ENCODE peak calls at places on chromosomes 5 and 9, in seven cellular contexts. N, W, L, I, D, K and R are unnamed samples.

GRCh38 chr5:132767150-132767549 is 9.9 kb downstream of the SEPTIN8 start:
- DNase-seq in K (no peak), I (no peak), N (no peak), D (no peak), W (no peak), L (peak; percentile 15), R (no peak)

GRCh38 chr9:124621371-124622328 is 114.5 kb upstream of the NR5A1 start:
- DNase-seq in N (no peak), D (peak; percentile 37), I (no peak), W (no peak), K (no peak), L (no peak), R (no peak)

GRCh38 chr9:96139592-96140251 is 162.3 kb downstream of the HSD17B3 start:
- DNase-seq in W (peak; percentile 68), D (peak; percentile 95), K (no peak), N (peak; percentile 48), L (no peak), I (no peak), R (peak; percentile 67)

GRCh38 chr9:112200699-112201098 is 25.6 kb upstream of the SUSD1 start:
- DNase-seq in K (no peak), N (no peak), L (no peak), D (no peak), W (no peak), I (no peak), R (no peak)

GRCh38 chr5:160968480-160968879 is 116.5 kb upstream of the ATP10B start:
- DNase-seq in K (no peak), L (no peak), D (no peak), I (no peak), N (no peak), W (no peak), R (no peak)

GRCh38 chr5:178113841-178114324 is 551 bp downstream of the N4BP3 start:
- DNase-seq in W (no peak), L (no peak), I (no peak), N (no peak), K (no peak), D (no peak), R (no peak)

GRCh38 chr5:155098433-155098832 is 84.9 kb downstream of the KIF4B start:
- DNase-seq in W (no peak), N (peak; percentile 4), L (no peak), D (no peak), I (no peak), K (no peak), R (no peak)

GRCh38 chr9:134283111-134283515 is 43.1 kb upstream of the RXRA start:
- DNase-seq in N (no peak), K (peak; percentile 45), W (peak; percentile 91), I (no peak), L (peak; percentile 63), D (peak; percentile 70), R (peak; percentile 86)

GRCh38 chr9:108813951-108814601 is 41.7 kb downstream of the ACTL7B start:
- DNase-seq in I (no peak), W (no peak), D (no peak), N (peak; percentile 63), K (no peak), L (no peak), R (no peak)

GRCh38 chr5:36444582-36444999 is 142.9 kb upstream of the RANBP3L start:
- DNase-seq in D (no peak), K (peak; percentile 32), N (no peak), L (no peak), W (peak; percentile 76), I (no peak), R (peak; percentile 25)

GRCh38 chr9:126375386-126375785 is 48.8 kb downstream of the MVB12B start:
- DNase-seq in L (no peak), D (peak; percentile 20), N (no peak), W (no peak), I (no peak), K (peak; percentile 59), R (peak; percentile 66)

GRCh38 chr5:140246378-140247122 is 56.4 kb downstream of the PFDN1 start:
- DNase-seq in W (no peak), K (peak; percentile 58), D (peak; percentile 84), N (no peak), I (no peak), L (no peak), R (peak; percentile 73)

GRCh38 chr5:138542120-138542955 is 698 bp downstream of the ETF1 start:
- DNase-seq in D (peak; percentile 11), I (no peak), N (no peak), K (no peak), W (peak; percentile 27), L (no peak), R (no peak)

GRCh38 chr9:36398745-36399144 is 1.3 kb downstream of the RNF38 start:
- DNase-seq in W (no peak), N (no peak), K (no peak), I (no peak), L (no peak), D (peak; percentile 70), R (no peak)

GRCh38 chr5:14699807-14700400 is 35.4 kb downstream of the OTULIN start:
- DNase-seq in K (no peak), L (no peak), N (no peak), I (no peak), W (no peak), D (no peak), R (no peak)

GRCh38 chr9:81844131-81844567 is 84.1 kb upstream of the SPATA31D4 start:
- DNase-seq in K (no peak), I (no peak), L (no peak), W (no peak), N (peak; percentile 25), D (no peak), R (no peak)

GRCh38 chr9:81847181-81847915 is 80.9 kb upstream of the SPATA31D4 start:
- DNase-seq in I (no peak), K (no peak), N (no peak), L (no peak), W (no peak), D (no peak), R (no peak)

GRCh38 chr9:81851340-81851739 is 76.9 kb upstream of the SPATA31D4 start:
- DNase-seq in N (no peak), I (no peak), K (no peak), W (no peak), D (no peak), L (no peak), R (no peak)

GRCh38 chr9:81849631-81850259 is 78.5 kb upstream of the SPATA31D4 start:
- DNase-seq in D (no peak), I (no peak), K (no peak), W (no peak), N (no peak), L (no peak), R (no peak)

GRCh38 chr9:81848472-81848871 is 79.8 kb upstream of the SPATA31D4 start:
- DNase-seq in D (peak; percentile 66), L (no peak), K (no peak), N (no peak), I (no peak), W (no peak), R (no peak)
- TF ChIP-seq CTCF in D (peak; percentile 63), L (peak; percentile 47), K (peak; percentile 60), N (peak; percentile 69), I (peak; percentile 9), W (peak; percentile 7), R (peak; percentile 20)

GRCh38 chr9:22028394-22028793 is 19.3 kb upstream of the CDKN2B start:
- DNase-seq in K (no peak), L (no peak), W (no peak), N (no peak), D (no peak), I (no peak), R (no peak)

GRCh38 chr9:22031664-22032411 is 22.7 kb upstream of the CDKN2B start:
- DNase-seq in K (no peak), D (no peak), L (no peak), W (no peak), I (no peak), N (no peak), R (no peak)

GRCh38 chr9:22030101-22030598 is 21.0 kb upstream of the CDKN2B start:
- DNase-seq in W (no peak), D (peak; percentile 76), L (no peak), K (no peak), I (no peak), N (no peak), R (no peak)

GRCh38 chr9:22026696-22027095 is 17.6 kb upstream of the CDKN2B start:
- DNase-seq in D (no peak), L (no peak), I (no peak), W (no peak), N (no peak), K (no peak), R (no peak)

GRCh38 chr9:22029231-22029630 is 20.1 kb upstream of the CDKN2B start:
- DNase-seq in I (no peak), L (no peak), D (no peak), K (no peak), W (no peak), N (no peak), R (no peak)
- H3K27ac ChIP-seq in I (peak overlapping the region; percentile 12), L (no peak overlapping the region), D (no peak overlapping the region), K (no peak overlapping the region), W (no peak overlapping the region), N (no peak overlapping the region), R (no peak overlapping the region)

DNA sequence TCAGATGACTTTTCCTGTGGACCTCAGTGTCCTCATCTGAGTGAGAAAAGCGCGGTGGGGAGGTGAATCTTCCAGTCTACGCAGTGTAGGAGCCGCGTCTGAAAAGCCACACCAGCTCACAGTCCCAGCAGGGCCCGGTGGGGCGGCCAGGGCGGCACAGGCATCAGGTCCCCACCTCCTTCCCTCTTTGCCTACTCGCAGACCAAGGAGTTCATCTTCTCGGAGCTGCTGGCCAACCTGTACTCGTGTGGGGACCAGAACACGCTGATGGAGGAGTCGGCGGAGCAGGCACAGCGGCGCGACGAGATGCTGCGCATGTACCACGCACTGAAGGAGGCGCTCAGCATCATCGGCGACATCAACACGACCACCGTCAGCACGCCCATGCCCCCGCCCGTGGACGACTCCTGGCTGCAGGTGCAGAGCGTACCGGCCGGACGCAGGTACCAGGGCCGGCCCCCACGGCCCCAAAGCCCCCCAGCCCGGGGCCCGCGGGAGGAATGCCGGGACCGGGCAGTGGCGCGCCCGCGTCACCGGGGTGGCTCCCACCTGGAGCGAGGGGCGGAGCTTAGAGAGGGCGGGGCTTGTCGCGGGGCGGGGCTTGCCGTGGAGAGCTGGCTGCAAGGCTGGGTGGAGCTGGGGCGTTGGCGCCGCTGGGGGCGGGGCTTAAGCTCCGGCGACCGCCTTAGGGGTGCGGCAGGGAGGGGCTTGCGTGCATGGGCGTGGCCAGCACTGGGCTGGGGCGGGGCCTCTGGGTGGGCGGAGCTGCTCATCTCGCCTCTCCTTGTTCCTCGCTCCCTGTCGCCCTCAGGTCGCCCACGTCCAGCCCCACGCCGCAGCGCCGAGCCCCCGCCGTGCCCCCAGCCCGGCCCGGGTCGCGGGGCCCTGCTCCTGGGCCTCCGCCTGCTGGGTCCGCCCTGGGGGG is 25.6 kb downstream of the GOLGA2 start:
- DNase-seq in L (peak; percentile 98), K (peak; percentile 69), I (peak; percentile 98), N (peak; percentile 90), D (peak; percentile 33), W (peak; percentile 99), R (peak; percentile 91)
- TF ChIP-seq POLR2A in L (no peak), K (no peak), I (no peak), N (no peak), D (no peak), W (no peak), R (no peak)

DNA sequence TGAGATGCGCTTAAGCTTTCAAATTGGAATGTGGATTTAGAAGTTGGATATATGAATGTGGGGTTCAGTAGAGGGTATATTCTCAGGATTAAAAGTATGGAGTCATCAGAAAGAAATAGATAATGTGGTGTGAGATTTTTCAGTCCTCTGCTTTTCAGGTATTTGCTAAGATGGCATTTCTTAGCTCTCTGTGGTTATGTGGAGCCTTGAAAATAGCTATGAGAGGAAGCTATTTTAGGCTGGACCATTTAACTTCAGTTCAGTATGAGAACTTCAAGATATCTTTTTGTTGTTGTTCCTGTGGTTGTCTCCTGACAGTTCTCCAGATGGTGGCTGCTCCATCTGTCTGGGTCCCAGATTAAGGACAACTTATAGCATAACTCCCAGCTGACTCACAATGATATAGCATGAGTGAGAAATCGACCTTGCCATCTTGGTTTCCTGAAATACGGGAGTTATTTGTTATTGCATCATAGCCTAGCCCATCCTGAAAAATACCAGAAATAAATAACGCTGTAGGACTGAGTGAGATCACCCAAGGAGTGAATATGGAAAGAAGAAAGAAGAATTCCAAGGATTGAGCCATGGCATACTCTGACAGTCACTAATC is 461.5 kb downstream of the ANXA1 start:
- DNase-seq in W (no peak), L (no peak), I (no peak), D (no peak), K (no peak), N (peak; percentile 6), R (no peak)
- TF ChIP-seq CTCF in W (no peak), L (no peak), I (no peak), D (no peak), K (no peak), N (no peak), R (no peak)